ENCODE peak calls at places on chromosomes 3 and 15, in five cellular contexts. A is tibial artery, N is keratinocyte, P is AG09319, W is RWPE1. Y is an unnamed sample.

GRCh38 chr3:42562047-42562907 is 19.5 kb downstream of the SEC22C start:
- DNase-seq in W (no peak), A (no peak), P (no peak), N (no peak), Y (no peak)

GRCh38 chr3:127212711-127213110 is 19.8 kb downstream of the PRR23E start:
- DNase-seq in A (no peak), W (no peak), N (no peak), P (no peak), Y (no peak)

GRCh38 chr15:45307230-45307924 is 55.3 kb downstream of the SLC28A2 start:
- DNase-seq in P (peak), N (no peak), W (peak), A (no peak), Y (peak)

GRCh38 chr3:49076116-49076515 is 17.8 kb downstream of the QRICH1 start:
- DNase-seq in P (no peak), A (no peak), N (no peak), W (no peak), Y (no peak)

GRCh38 chr15:52677593-52677992 is 1.6 kb downstream of the ATOSA start:
- DNase-seq in P (no peak), W (no peak), N (no peak), A (no peak), Y (no peak)

GRCh38 chr3:46470831-46471230 is 6.1 kb upstream of the LTF start:
- DNase-seq in W (no peak), P (no peak), A (no peak), N (no peak), Y (no peak)

GRCh38 chr3:159513867-159514380 is 474.7 kb upstream of the IL12A start:
- DNase-seq in N (no peak), P (no peak), A (no peak), W (no peak), Y (no peak)

GRCh38 chr3:183283886-183284285 is 30.8 kb downstream of the B3GNT5 start:
- DNase-seq in A (no peak), P (no peak), W (no peak), N (no peak), Y (no peak)

GRCh38 chr3:192812736-192813383 is 85.5 kb upstream of the FGF12 start:
- DNase-seq in W (peak), N (no peak), P (no peak), A (no peak), Y (peak)

GRCh38 chr15:41559489-41560177 is 621 bp downstream of the TYRO3 start:
- DNase-seq in W (no peak), A (no peak), P (no peak), N (no peak), Y (no peak)

GRCh38 chr15:49060710-49061483 is 14.7 kb upstream of the SECISBP2L start:
- DNase-seq in A (no peak), N (no peak), P (no peak), W (no peak), Y (no peak)

GRCh38 chr3:156291269-156292123 is 171.1 kb downstream of the KCNAB1 start:
- DNase-seq in N (no peak), W (no peak), A (peak), P (no peak), Y (no peak)

GRCh38 chr15:55740479-55740878 is 2.5 kb downstream of the PRTG start:
- DNase-seq in P (no peak), A (no peak), W (no peak), N (no peak), Y (no peak)

GRCh38 chr3:53436828-53437227 is 57.6 kb upstream of the CACNA1D start:
- DNase-seq in N (no peak), W (no peak), A (no peak), P (no peak), Y (no peak)

GRCh38 chr15:36029606-36030005 is 483.6 kb upstream of the DPH6 start:
- DNase-seq in A (no peak), W (no peak), N (no peak), P (peak), Y (no peak)

GRCh38 chr3:69013256-69014021 is at the start of gene EOGT:
- DNase-seq in W (peak), A (peak), N (no peak), P (peak), Y (peak)

GRCh38 chr3:133396906-133397305 is 3.0 kb upstream of the BFSP2 start:
- DNase-seq in W (no peak), A (no peak), P (no peak), N (no peak), Y (no peak)

GRCh38 chr3:185561958-185562357 is 9.6 kb upstream of the LIPH start:
- DNase-seq in W (no peak), N (no peak), A (no peak), P (no peak), Y (no peak)

GRCh38 chr3:109117939-109118338 is at the start of gene MORC1:
- DNase-seq in P (no peak), A (no peak), W (no peak), N (no peak), Y (no peak)

GRCh38 chr3:134699721-134700120 is 48.9 kb upstream of the KY start:
- DNase-seq in P (no peak), N (no peak), A (no peak), W (no peak), Y (no peak)

GRCh38 chr3:125067225-125067624 is 11.4 kb upstream of the HEG1 start:
- DNase-seq in N (no peak), W (no peak), P (no peak), A (no peak), Y (no peak)

GRCh38 chr15:75234191-75234810 is 23.8 kb upstream of the GOLGA6C start:
- DNase-seq in A (peak), W (no peak), P (no peak), N (no peak), Y (no peak)

GRCh38 chr3:132898131-132898530 is 140.1 kb upstream of the TMEM108 start:
- DNase-seq in A (no peak), W (no peak), P (no peak), N (no peak), Y (no peak)

GRCh38 chr15:41825572-41826535 is 2.0 kb upstream of the JMJD7 start:
- DNase-seq in A (no peak), P (no peak), W (no peak), N (no peak), Y (no peak)

GRCh38 chr3:177358968-177359600 is 161.8 kb upstream of the TBL1XR1 start:
- DNase-seq in P (no peak), W (peak), A (peak), N (no peak), Y (peak)

GRCh38 chr3:53354945-53355498 is 7.7 kb upstream of the DCP1A start:
- DNase-seq in A (no peak), P (no peak), W (no peak), N (no peak), Y (no peak)

GRCh38 chr15:61653110-61653509 is 407.1 kb downstream of the VPS13C start:
- DNase-seq in A (peak), N (no peak), W (no peak), P (no peak), Y (no peak)

GRCh38 chr3:190537131-190537530 is 23.2 kb downstream of the IL1RAP start:
- DNase-seq in A (no peak), N (no peak), W (no peak), P (no peak), Y (peak)

GRCh38 chr3:126014252-126014651 is 45.3 kb downstream of the ROPN1B start:
- DNase-seq in P (peak), W (no peak), N (no peak), A (no peak), Y (peak)

GRCh38 chr15:39357478-39358268 is 223.2 kb upstream of the THBS1 start:
- DNase-seq in A (no peak), N (no peak), P (no peak), W (no peak), Y (peak)

GRCh38 chr3:101624857-101625256 is 50.9 kb downstream of the PCNP start:
- DNase-seq in W (no peak), A (no peak), P (no peak), N (no peak), Y (no peak)

GRCh38 chr15:64858136-64858535 is 16.4 kb downstream of the PLEKHO2 start:
- DNase-seq in P (no peak), W (no peak), N (no peak), A (no peak), Y (no peak)

GRCh38 chr3:132593950-132594328 is 3.1 kb upstream of the ACKR4 start:
- DNase-seq in W (peak), A (no peak), N (no peak), P (no peak), Y (peak)

GRCh38 chr3:183500981-183501704 is 54.4 kb downstream of the KLHL6 start:
- DNase-seq in P (no peak), W (no peak), N (no peak), A (no peak), Y (no peak)

GRCh38 chr3:173465112-173465511 is 67.6 kb downstream of the NLGN1 start:
- DNase-seq in N (no peak), P (no peak), W (peak), A (no peak), Y (peak)

GRCh38 chr3:16364323-16364722 is 99.3 kb downstream of the OXNAD1 start:
- DNase-seq in A (no peak), W (no peak), P (no peak), N (no peak), Y (no peak)

GRCh38 chr15:92343869-92344643 is 49.6 kb upstream of the ST8SIA2 start:
- DNase-seq in A (no peak), W (no peak), N (no peak), P (no peak), Y (no peak)

GRCh38 chr3:72334681-72335457 is 513.4 kb downstream of the SHQ1 start:
- DNase-seq in N (no peak), P (no peak), W (no peak), A (no peak), Y (no peak)

GRCh38 chr15:29821416-29822099 is 710 bp downstream of the TJP1 start:
- DNase-seq in P (peak), A (peak), W (peak), N (no peak), Y (peak)
- TF ChIP-seq CTCF in P (peak), A (peak), W (peak), N (no peak), Y (no peak)

GRCh38 chr3:123781138-123781537 is 103.0 kb downstream of the MYLK start:
- DNase-seq in W (no peak), P (no peak), N (no peak), A (no peak), Y (peak)
- TF ChIP-seq CTCF in W (no peak), P (no peak), N (no peak), A (no peak), Y (no peak)

GRCh38 chr15:44129911-44130310 is 65.2 kb downstream of the FRMD5 start:
- DNase-seq in A (no peak), P (no peak), W (no peak), N (no peak), Y (no peak)
- TF ChIP-seq CTCF in A (no peak), P (no peak), W (no peak), N (no peak), Y (no peak)

DNA sequence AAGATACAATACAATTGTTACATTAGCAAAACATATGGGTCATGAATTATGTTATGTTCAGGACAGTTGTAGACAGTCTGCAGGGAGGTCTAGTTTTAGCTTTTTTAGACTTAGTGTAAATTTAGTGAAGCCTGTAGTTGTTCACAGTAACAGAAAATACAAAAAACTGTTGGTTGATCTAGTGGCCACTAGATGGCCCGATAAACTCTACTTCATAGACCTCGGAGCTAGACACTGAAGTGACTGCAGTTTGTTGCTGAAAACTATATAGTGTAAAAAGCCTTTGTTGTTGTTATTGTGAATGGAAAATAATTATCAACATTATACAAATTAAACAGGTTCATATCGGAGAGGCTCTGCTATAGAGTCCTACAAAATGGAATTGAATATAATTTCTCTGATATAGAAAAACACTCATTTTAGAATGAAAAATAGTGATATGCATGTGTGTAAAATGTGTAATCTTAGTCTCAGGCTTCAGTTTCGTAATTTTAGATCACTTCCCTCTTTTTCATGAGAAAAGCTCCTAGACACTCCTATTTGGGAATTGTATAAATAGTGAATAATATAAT is 18.3 kb downstream of the MAGEL2 start:
- DNase-seq in W (no peak), P (no peak), A (no peak), N (no peak), Y (no peak)
- TF ChIP-seq CTCF in W (peak), P (peak), A (no peak), N (peak), Y (peak)

GRCh38 chr3:14646589-14647413 is 4.8 kb upstream of the CCDC174 start:
- DNase-seq in P (no peak), N (no peak), W (no peak), A (no peak), Y (no peak)
- TF ChIP-seq CTCF in P (no peak), N (no peak), W (no peak), A (no peak), Y (no peak)

DNA sequence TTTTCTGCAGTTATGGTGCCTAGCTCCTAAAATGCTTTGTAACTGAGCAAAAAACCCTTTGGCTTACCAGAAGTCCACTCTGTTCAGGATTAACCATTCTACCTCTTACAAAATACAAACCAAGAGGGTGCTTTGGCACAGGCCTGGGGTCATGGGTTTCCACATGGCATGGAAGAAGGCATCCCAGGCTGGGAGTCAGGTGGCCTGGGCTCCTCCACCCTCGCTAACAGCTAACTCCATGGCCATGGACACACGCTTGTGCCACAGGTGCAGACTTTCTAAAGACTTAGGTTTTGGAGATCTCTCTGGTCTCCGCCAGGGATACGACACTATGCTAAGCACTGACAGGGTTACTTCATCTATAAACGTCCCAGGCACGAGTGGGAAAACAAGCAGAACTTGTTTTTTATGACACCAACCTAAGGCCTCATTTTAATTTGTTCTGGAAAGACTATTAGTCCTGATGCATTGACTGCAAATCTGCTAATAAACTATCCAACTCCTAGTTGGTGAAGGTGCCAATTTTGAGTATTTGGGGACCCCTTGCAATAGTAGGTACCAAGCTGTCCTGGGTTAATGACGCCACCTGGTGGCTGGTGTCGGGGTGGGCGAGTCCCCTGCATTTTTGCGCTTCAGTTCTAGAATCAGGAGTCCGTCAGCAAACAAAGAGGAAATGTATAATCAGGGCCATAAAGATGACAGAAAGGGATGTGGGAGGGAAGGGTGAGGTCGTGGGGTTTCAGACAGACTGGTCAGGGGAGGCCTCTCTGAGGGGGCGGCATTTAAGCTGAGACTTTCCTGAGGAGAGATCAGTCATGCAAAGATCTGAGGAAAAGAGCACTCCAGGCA is 10.3 kb upstream of the ALDH1A3 start:
- DNase-seq in A (no peak), N (no peak), W (no peak), P (no peak), Y (no peak)
- TF ChIP-seq CTCF in A (no peak), N (peak), W (no peak), P (peak), Y (peak)

GRCh38 chr3:20194793-20195460 is 8.9 kb upstream of the SGO1 start:
- DNase-seq in P (no peak), W (no peak), A (no peak), N (no peak), Y (no peak)
- TF ChIP-seq CTCF in P (no peak), W (no peak), A (no peak), N (no peak), Y (no peak)

GRCh38 chr15:31304074-31304648 is 22.5 kb upstream of the KLF13 start:
- DNase-seq in W (no peak), N (no peak), P (no peak), A (no peak), Y (no peak)

GRCh38 chr15:31302778-31303433 is 23.7 kb upstream of the KLF13 start:
- DNase-seq in W (no peak), P (no peak), A (no peak), N (no peak), Y (no peak)

GRCh38 chr15:31304736-31305365 is 21.8 kb upstream of the KLF13 start:
- DNase-seq in N (no peak), A (no peak), W (no peak), P (no peak), Y (no peak)

GRCh38 chr15:31302029-31302657 is 24.5 kb upstream of the KLF13 start:
- DNase-seq in N (no peak), W (no peak), A (no peak), P (no peak), Y (no peak)

GRCh38 chr15:31303434-31304073 is 23.1 kb upstream of the KLF13 start:
- DNase-seq in W (peak), N (no peak), P (no peak), A (peak), Y (peak)
- TF ChIP-seq CTCF in W (no peak), N (no peak), P (no peak), A (no peak), Y (no peak)